ENCODE peak calls at places on chromosomes 4 and X, in five cellular contexts. One of them, this sample, is unnamed.

GRCh38 chr4:34861661-34862060 is 1382.7 kb downstream of the ARAP2 start:
- DNase-seq in IMR-90: no peak
- DNase-seq in mesenchymal stem cell: peak
- DNase-seq in H9: no peak
- DNase-seq in neuronal stem cell: no peak
- DNase-seq in this sample: peak

GRCh38 chr4:67542076-67542475 is 3.2 kb downstream of the CENPC start:
- DNase-seq in IMR-90: no peak
- DNase-seq in mesenchymal stem cell: no peak
- DNase-seq in H9: no peak
- DNase-seq in neuronal stem cell: no peak
- DNase-seq in this sample: no peak

GRCh38 chr4:55216871-55217635 is 91.7 kb upstream of the KDR start:
- DNase-seq in IMR-90: no peak
- DNase-seq in mesenchymal stem cell: peak
- DNase-seq in H9: no peak
- DNase-seq in neuronal stem cell: no peak
- DNase-seq in this sample: no peak

GRCh38 chrX:49163555-49164419 is 1.2 kb downstream of the MAGIX start:
- DNase-seq in IMR-90: peak
- DNase-seq in mesenchymal stem cell: peak
- DNase-seq in H9: peak
- DNase-seq in neuronal stem cell: peak
- DNase-seq in this sample: peak

GRCh38 chr4:138275946-138276621 is 33.9 kb upstream of the SLC7A11 start:
- DNase-seq in IMR-90: peak
- DNase-seq in mesenchymal stem cell: peak
- DNase-seq in H9: no peak
- DNase-seq in neuronal stem cell: no peak
- DNase-seq in this sample: peak

GRCh38 chrX:133918326-133918725 is 67.1 kb downstream of the GPC3 start:
- DNase-seq in IMR-90: no peak
- DNase-seq in mesenchymal stem cell: no peak
- DNase-seq in H9: no peak
- DNase-seq in neuronal stem cell: no peak
- DNase-seq in this sample: no peak

GRCh38 chrX:19593684-19594083 is 78.4 kb upstream of the MAP3K15 start:
- DNase-seq in IMR-90: peak
- DNase-seq in mesenchymal stem cell: peak
- DNase-seq in H9: no peak
- DNase-seq in neuronal stem cell: no peak
- DNase-seq in this sample: peak

GRCh38 chrX:47177079-47177478 is 16.6 kb upstream of the UBA1 start:
- DNase-seq in IMR-90: no peak
- DNase-seq in mesenchymal stem cell: no peak
- DNase-seq in H9: no peak
- DNase-seq in neuronal stem cell: no peak
- DNase-seq in this sample: no peak

GRCh38 chr4:128225148-128225547 is 62.5 kb downstream of the PGRMC2 start:
- DNase-seq in IMR-90: peak
- DNase-seq in mesenchymal stem cell: peak
- DNase-seq in H9: no peak
- DNase-seq in neuronal stem cell: no peak
- DNase-seq in this sample: no peak

GRCh38 chr4:21697583-21697982 is 251.0 kb downstream of the KCNIP4 start:
- DNase-seq in IMR-90: no peak
- DNase-seq in mesenchymal stem cell: peak
- DNase-seq in H9: peak
- DNase-seq in neuronal stem cell: peak
- DNase-seq in this sample: peak

GRCh38 chrX:39011454-39012204 is 210.4 kb downstream of the MID1IP1 start:
- DNase-seq in IMR-90: no peak
- DNase-seq in mesenchymal stem cell: no peak
- DNase-seq in H9: no peak
- DNase-seq in neuronal stem cell: no peak
- DNase-seq in this sample: no peak

GRCh38 chr4:146333187-146333894 is 119.0 kb downstream of the REELD1 start:
- DNase-seq in IMR-90: peak
- DNase-seq in mesenchymal stem cell: peak
- DNase-seq in H9: no peak
- DNase-seq in neuronal stem cell: no peak
- DNase-seq in this sample: no peak

GRCh38 chr4:7414736-7415510 is 19.8 kb downstream of the PSAPL1 start:
- DNase-seq in IMR-90: no peak
- DNase-seq in mesenchymal stem cell: no peak
- DNase-seq in H9: peak
- DNase-seq in neuronal stem cell: no peak
- DNase-seq in this sample: no peak

GRCh38 chr4:40630335-40631021 is 814 bp upstream of the RBM47 start:
- DNase-seq in IMR-90: no peak
- DNase-seq in mesenchymal stem cell: no peak
- DNase-seq in H9: peak
- DNase-seq in neuronal stem cell: no peak
- DNase-seq in this sample: peak

GRCh38 chr4:27414867-27415266 is 554.2 kb downstream of the STIM2 start:
- DNase-seq in IMR-90: no peak
- DNase-seq in mesenchymal stem cell: no peak
- DNase-seq in H9: no peak
- DNase-seq in neuronal stem cell: no peak
- DNase-seq in this sample: no peak

DNA sequence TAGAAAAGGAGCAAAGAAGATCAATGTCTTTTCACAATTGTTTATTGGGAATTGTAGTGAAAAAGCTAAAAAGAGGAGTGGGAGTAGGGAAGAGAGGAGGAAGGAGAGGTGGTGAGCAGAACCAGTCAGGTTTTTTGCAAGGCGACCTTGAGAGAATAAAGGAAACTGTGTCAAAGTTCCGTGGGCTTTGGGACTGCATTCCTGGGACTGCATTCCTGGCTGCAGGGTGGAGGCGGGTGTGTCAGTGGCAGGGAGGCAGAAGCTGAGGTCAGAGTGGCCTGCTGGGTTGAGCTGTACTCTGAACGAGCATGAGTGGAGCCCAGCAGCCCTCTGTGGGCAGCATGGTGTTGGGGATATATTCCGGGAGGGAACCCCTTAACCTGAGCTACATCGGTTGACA is 66.8 kb upstream of the UCP1 start:
- DNase-seq in IMR-90: no peak
- DNase-seq in mesenchymal stem cell: no peak
- DNase-seq in H9: peak
- DNase-seq in neuronal stem cell: no peak
- DNase-seq in this sample: peak
- H4K8ac ChIP-seq in IMR-90: peak
- H4K8ac ChIP-seq in mesenchymal stem cell: no peak
- H4K8ac ChIP-seq in H9: no peak
- H4K8ac ChIP-seq in neuronal stem cell: no peak
- H4K8ac ChIP-seq in this sample: no peak

DNA sequence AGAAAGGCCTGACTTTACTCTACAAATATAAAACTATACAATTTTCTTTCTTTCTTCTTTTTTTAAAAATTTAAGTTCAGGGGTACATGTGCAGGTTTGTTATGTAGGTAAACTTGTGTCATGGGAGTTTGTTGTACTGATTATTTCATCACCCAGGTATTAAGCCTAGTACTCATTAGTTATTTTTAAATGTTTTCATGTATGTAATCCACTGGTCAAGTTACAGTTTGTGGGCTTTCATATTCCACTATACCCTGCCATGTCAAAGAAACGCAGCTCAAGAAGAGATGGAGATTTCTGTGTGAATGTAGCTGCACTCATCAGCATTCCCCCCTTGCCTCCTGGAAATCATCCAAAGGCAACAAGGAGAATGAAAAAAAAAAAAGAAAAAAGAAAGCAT is 31.2 kb upstream of the SPRY1 start:
- DNase-seq in IMR-90: no peak
- DNase-seq in mesenchymal stem cell: no peak
- DNase-seq in H9: no peak
- DNase-seq in neuronal stem cell: no peak
- DNase-seq in this sample: no peak
- H4K8ac ChIP-seq in IMR-90: peak
- H4K8ac ChIP-seq in mesenchymal stem cell: no peak
- H4K8ac ChIP-seq in H9: no peak
- H4K8ac ChIP-seq in neuronal stem cell: no peak
- H4K8ac ChIP-seq in this sample: no peak

GRCh38 chr4:168679397-168680176 is 182.7 kb downstream of the PALLD start:
- DNase-seq in IMR-90: peak
- DNase-seq in mesenchymal stem cell: no peak
- DNase-seq in H9: no peak
- DNase-seq in neuronal stem cell: no peak
- DNase-seq in this sample: no peak

GRCh38 chr4:168674869-168675268 is 178.0 kb downstream of the PALLD start:
- DNase-seq in IMR-90: peak
- DNase-seq in mesenchymal stem cell: peak
- DNase-seq in H9: no peak
- DNase-seq in neuronal stem cell: no peak
- DNase-seq in this sample: no peak

GRCh38 chr4:168677879-168678278 is 181.0 kb downstream of the PALLD start:
- DNase-seq in IMR-90: no peak
- DNase-seq in mesenchymal stem cell: no peak
- DNase-seq in H9: no peak
- DNase-seq in neuronal stem cell: no peak
- DNase-seq in this sample: no peak

GRCh38 chr4:168677063-168677462 is 180.2 kb downstream of the PALLD start:
- DNase-seq in IMR-90: no peak
- DNase-seq in mesenchymal stem cell: no peak
- DNase-seq in H9: no peak
- DNase-seq in neuronal stem cell: no peak
- DNase-seq in this sample: no peak

GRCh38 chr4:168678751-168679366 is 182.0 kb downstream of the PALLD start:
- DNase-seq in IMR-90: no peak
- DNase-seq in mesenchymal stem cell: no peak
- DNase-seq in H9: no peak
- DNase-seq in neuronal stem cell: no peak
- DNase-seq in this sample: no peak
- H4K8ac ChIP-seq in IMR-90: no peak
- H4K8ac ChIP-seq in mesenchymal stem cell: no peak
- H4K8ac ChIP-seq in H9: peak
- H4K8ac ChIP-seq in neuronal stem cell: peak
- H4K8ac ChIP-seq in this sample: no peak

GRCh38 chrX:389021-389441 is 2.3 kb upstream of the PPP2R3B start:
- DNase-seq in IMR-90: no peak
- DNase-seq in mesenchymal stem cell: no peak
- DNase-seq in H9: no peak
- DNase-seq in neuronal stem cell: no peak
- DNase-seq in this sample: no peak
- H4K8ac ChIP-seq in IMR-90: no peak
- H4K8ac ChIP-seq in mesenchymal stem cell: no peak
- H4K8ac ChIP-seq in H9: no peak
- H4K8ac ChIP-seq in neuronal stem cell: no peak
- H4K8ac ChIP-seq in this sample: no peak

GRCh38 chr4:139658185-139658584 is 7.4 kb upstream of the MGST2 start:
- DNase-seq in IMR-90: no peak
- DNase-seq in mesenchymal stem cell: no peak
- DNase-seq in H9: peak
- DNase-seq in neuronal stem cell: no peak
- DNase-seq in this sample: no peak
- H4K8ac ChIP-seq in IMR-90: no peak
- H4K8ac ChIP-seq in mesenchymal stem cell: peak
- H4K8ac ChIP-seq in H9: no peak
- H4K8ac ChIP-seq in neuronal stem cell: no peak
- H4K8ac ChIP-seq in this sample: no peak

DNA sequence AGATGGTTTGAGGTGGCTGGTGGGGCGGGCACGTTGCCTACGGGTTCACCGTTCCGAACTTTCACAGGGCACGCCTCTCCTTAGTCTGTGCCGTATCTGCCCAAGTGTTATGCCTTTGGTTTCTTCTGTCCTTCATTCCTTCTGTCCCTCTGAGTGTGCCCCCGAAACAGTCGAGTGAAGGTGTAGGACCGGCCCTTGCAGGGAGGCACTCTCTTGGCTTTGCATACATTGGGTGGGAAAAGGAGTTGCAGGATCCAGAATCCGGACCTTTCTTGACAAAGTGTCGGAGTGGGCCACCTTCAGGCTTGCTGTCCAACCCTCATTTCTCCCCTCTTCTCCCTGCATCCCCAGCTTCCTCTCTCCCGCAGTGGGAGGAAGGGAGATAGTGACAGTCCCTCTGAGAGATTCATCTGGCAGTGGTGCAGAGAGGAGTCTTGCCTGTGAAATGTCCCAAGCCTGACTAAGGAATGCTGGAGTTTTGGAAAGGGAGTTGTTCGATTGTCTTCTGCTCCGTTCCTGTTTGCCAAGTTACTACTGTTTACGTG is 585 bp downstream of the ARFIP1 start:
- DNase-seq in IMR-90: peak
- DNase-seq in mesenchymal stem cell: peak
- DNase-seq in H9: no peak
- DNase-seq in neuronal stem cell: no peak
- DNase-seq in this sample: peak
- H4K8ac ChIP-seq in IMR-90: peak
- H4K8ac ChIP-seq in mesenchymal stem cell: peak
- H4K8ac ChIP-seq in H9: no peak
- H4K8ac ChIP-seq in neuronal stem cell: no peak
- H4K8ac ChIP-seq in this sample: no peak

DNA sequence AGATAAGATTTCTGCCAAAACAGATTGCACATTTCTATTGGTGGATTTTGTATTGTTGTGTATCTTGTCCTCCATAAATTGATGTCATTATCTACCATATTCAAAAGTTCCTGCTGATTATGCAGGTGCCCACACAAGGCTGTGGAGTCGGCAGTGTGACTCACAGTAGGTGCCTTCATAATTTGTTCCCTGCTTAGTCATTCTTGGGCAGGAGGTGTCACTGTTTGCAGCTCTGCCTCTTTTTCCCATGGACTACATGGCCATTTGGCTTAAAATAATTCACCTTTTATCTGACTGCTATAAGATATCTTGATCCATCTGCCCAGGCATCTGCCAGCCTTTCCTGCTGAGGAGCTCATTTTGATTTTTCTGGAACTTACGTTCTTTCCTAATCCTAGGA is 33.6 kb upstream of the ENPEP start:
- DNase-seq in IMR-90: no peak
- DNase-seq in mesenchymal stem cell: no peak
- DNase-seq in H9: no peak
- DNase-seq in neuronal stem cell: no peak
- DNase-seq in this sample: peak
- H4K8ac ChIP-seq in IMR-90: no peak
- H4K8ac ChIP-seq in mesenchymal stem cell: no peak
- H4K8ac ChIP-seq in H9: no peak
- H4K8ac ChIP-seq in neuronal stem cell: no peak
- H4K8ac ChIP-seq in this sample: no peak

DNA sequence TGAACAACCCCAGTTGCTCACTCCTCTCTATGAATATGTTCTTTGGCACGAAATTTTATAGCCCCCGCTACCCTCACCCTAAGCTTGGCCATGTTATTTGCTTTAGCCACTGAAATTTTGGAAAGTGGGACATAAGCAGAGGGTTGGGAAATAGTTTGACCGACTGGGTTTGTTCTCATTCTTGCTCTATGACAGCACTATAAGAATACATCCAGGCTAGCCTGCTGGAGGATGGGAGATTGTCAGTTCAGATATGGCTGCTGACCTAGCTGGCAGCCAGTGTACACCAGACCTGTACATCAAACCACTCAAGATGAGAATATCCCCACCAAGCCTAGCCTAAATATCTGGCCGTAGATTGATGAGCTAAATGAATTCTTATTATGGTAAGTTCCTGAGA is 298.1 kb downstream of the PDGFC start:
- DNase-seq in IMR-90: peak
- DNase-seq in mesenchymal stem cell: peak
- DNase-seq in H9: no peak
- DNase-seq in neuronal stem cell: no peak
- DNase-seq in this sample: no peak
- H4K8ac ChIP-seq in IMR-90: no peak
- H4K8ac ChIP-seq in mesenchymal stem cell: no peak
- H4K8ac ChIP-seq in H9: no peak
- H4K8ac ChIP-seq in neuronal stem cell: no peak
- H4K8ac ChIP-seq in this sample: no peak

This sample was measured in mesendoderm.